ENCODE peak calls at places on chromosomes 1 and 21, in six cellular contexts. C is breast epithelium, V is right lobe of liver, D is stomach, R is prostate gland, P is ovary. I is an unnamed sample.

GRCh38 chr1:8211251-8211619 is 106.7 kb upstream of the SLC45A1 start:
- DNase-seq in R (no peak), V (no peak), C (no peak), P (no peak), D (no peak), I (no peak)

GRCh38 chr1:25743164-25744139 is 56.5 kb upstream of the SELENON start:
- DNase-seq in D (peak; percentile 94), C (peak; percentile 66), V (peak; percentile 90), R (peak; percentile 65), P (peak; percentile 95), I (peak; percentile 83)

GRCh38 chr1:147491098-147491497 is 50.2 kb upstream of the BCL9 start:
- DNase-seq in P (no peak), D (no peak), C (no peak), V (no peak), R (no peak), I (no peak)

GRCh38 chr21:38957575-38958340 is 152.0 kb downstream of the ETS2 start:
- DNase-seq in D (no peak), P (no peak), R (no peak), V (no peak), C (no peak), I (no peak)

GRCh38 chr1:27872802-27873665 is 690 bp downstream of the THEMIS2 start:
- DNase-seq in P (no peak), D (peak; percentile 26), V (no peak), R (no peak), C (no peak), I (peak; percentile 86)

GRCh38 chr1:203265541-203265940 is 36.1 kb upstream of the CHIT1 start:
- DNase-seq in D (no peak), R (no peak), P (no peak), V (no peak), C (no peak), I (no peak)

GRCh38 chr1:231016234-231016633 is 23.8 kb downstream of the FAM89A start:
- DNase-seq in P (no peak), C (no peak), D (no peak), V (no peak), R (no peak), I (no peak)

GRCh38 chr1:228650141-228650540 is 85.1 kb upstream of the RHOU start:
- DNase-seq in V (no peak), D (no peak), P (peak; percentile 49), C (no peak), R (no peak), I (peak; percentile 75)

GRCh38 chr1:49016030-49016991 is 239.6 kb upstream of the BEND5 start:
- DNase-seq in R (no peak), D (no peak), P (no peak), V (no peak), C (no peak), I (no peak)

GRCh38 chr1:185215911-185216310 is 58.9 kb downstream of the SWT1 start:
- DNase-seq in D (no peak), C (no peak), V (no peak), R (no peak), P (no peak), I (no peak)

GRCh38 chr1:169892176-169892818 is 1.4 kb downstream of the SCYL3 start:
- DNase-seq in R (no peak), P (no peak), C (no peak), D (no peak), V (no peak), I (no peak)

GRCh38 chr21:30408782-30409494 is 13.1 kb downstream of the KRTAP13-1 start:
- DNase-seq in P (no peak), R (peak; percentile 74), V (no peak), D (peak; percentile 66), C (peak; percentile 23), I (no peak)

GRCh38 chr1:61076728-61077675 is 5.4 kb upstream of the NFIA start:
- DNase-seq in R (peak; percentile 72), D (peak; percentile 87), V (peak; percentile 93), C (peak; percentile 70), P (peak; percentile 93), I (peak; percentile 98)

GRCh38 chr21:41164981-41165650 is 2.8 kb upstream of the BACE2 start:
- DNase-seq in R (peak; percentile 97), V (no peak), C (peak; percentile 80), P (no peak), D (peak; percentile 89), I (no peak)

GRCh38 chr1:180524915-180525695 is 22.7 kb upstream of the ACBD6 start:
- DNase-seq in V (no peak), R (no peak), D (no peak), P (no peak), C (no peak), I (no peak)

GRCh38 chr1:154998201-154998780 is 4.3 kb upstream of the ZBTB7B start:
- DNase-seq in C (no peak), R (no peak), P (no peak), V (peak; percentile 47), D (no peak), I (peak; percentile 71)

GRCh38 chr1:109499081-109499480 is 5.2 kb downstream of the CYB561D1 start:
- DNase-seq in R (no peak), C (no peak), V (no peak), P (no peak), D (no peak), I (no peak)

GRCh38 chr1:2575801-2576663 is 10.5 kb upstream of the PRXL2B start:
- DNase-seq in D (peak; percentile 85), R (no peak), P (peak; percentile 25), V (peak; percentile 74), C (no peak), I (peak; percentile 85)

GRCh38 chr1:7409278-7409677 is 361.8 kb upstream of the VAMP3 start:
- DNase-seq in V (no peak), D (peak; percentile 24), C (peak; percentile 5), R (peak; percentile 1), P (peak; percentile 26), I (peak; percentile 56)

GRCh38 chr1:240312872-240313271 is 221.2 kb downstream of the FMN2 start:
- DNase-seq in P (no peak), R (no peak), D (no peak), V (no peak), C (no peak), I (no peak)

GRCh38 chr1:177119311-177119710 is 45.2 kb downstream of the ASTN1 start:
- DNase-seq in D (no peak), R (no peak), V (no peak), C (no peak), P (no peak), I (no peak)

GRCh38 chr1:30001452-30002039 is 721.8 kb downstream of the MATN1 start:
- DNase-seq in C (no peak), P (no peak), V (no peak), R (no peak), D (no peak), I (no peak)

GRCh38 chr1:150555971-150556865 is 7.0 kb downstream of the ADAMTSL4 start:
- DNase-seq in V (no peak), D (no peak), C (no peak), R (no peak), P (no peak), I (peak; percentile 68)

GRCh38 chr1:169288011-169288414 is 79.6 kb downstream of the NME7 start:
- DNase-seq in V (no peak), C (no peak), R (no peak), P (no peak), D (no peak), I (no peak)

GRCh38 chr1:2165636-2166035 is 28.9 kb downstream of the FAAP20 start:
- DNase-seq in V (no peak), P (no peak), R (no peak), C (no peak), D (no peak), I (no peak)

GRCh38 chr1:10755977-10756521 is 40.4 kb downstream of the CASZ1 start:
- DNase-seq in P (peak; percentile 77), D (peak; percentile 81), V (no peak), C (no peak), R (peak; percentile 53), I (peak; percentile 90)

GRCh38 chr1:189616893-189617292 is 860.8 kb downstream of the BRINP3 start:
- DNase-seq in P (no peak), D (no peak), C (no peak), R (no peak), V (no peak), I (no peak)

GRCh38 chr1:216630532-216630931 is 92.7 kb downstream of the ESRRG start:
- DNase-seq in V (no peak), D (no peak), P (no peak), R (no peak), C (no peak), I (no peak)

GRCh38 chr1:28466226-28466778 is 39.5 kb upstream of the RCC1 start:
- DNase-seq in R (no peak), V (no peak), D (no peak), P (no peak), C (no peak), I (no peak)

GRCh38 chr1:1194723-1195122 is 11.7 kb downstream of the TNFRSF18 start:
- DNase-seq in R (no peak), P (no peak), D (no peak), C (no peak), V (no peak), I (no peak)

GRCh38 chr1:28031173-28031572 is 57.2 kb downstream of the EYA3 start:
- DNase-seq in C (no peak), V (no peak), R (no peak), P (no peak), D (no peak), I (no peak)

GRCh38 chr1:161330346-161330745 is 16.2 kb downstream of the SDHC start:
- DNase-seq in V (no peak), C (no peak), P (no peak), R (no peak), D (no peak), I (no peak)

GRCh38 chr1:41382531-41383090 is 21.4 kb downstream of the FOXO6 start:
- DNase-seq in V (no peak), C (peak; percentile 62), D (peak; percentile 59), R (peak; percentile 52), P (peak; percentile 84), I (no peak)

GRCh38 chr1:20486457-20487235 is 636 bp upstream of the CAMK2N1 start:
- DNase-seq in D (peak; percentile 53), V (peak; percentile 83), C (peak; percentile 69), P (peak; percentile 92), R (peak; percentile 28), I (no peak)
- TF ChIP-seq POLR2A in D (no peak), V (peak; percentile 51), C (peak; percentile 17), P (peak; percentile 77), R (no peak), I (no peak)

DNA sequence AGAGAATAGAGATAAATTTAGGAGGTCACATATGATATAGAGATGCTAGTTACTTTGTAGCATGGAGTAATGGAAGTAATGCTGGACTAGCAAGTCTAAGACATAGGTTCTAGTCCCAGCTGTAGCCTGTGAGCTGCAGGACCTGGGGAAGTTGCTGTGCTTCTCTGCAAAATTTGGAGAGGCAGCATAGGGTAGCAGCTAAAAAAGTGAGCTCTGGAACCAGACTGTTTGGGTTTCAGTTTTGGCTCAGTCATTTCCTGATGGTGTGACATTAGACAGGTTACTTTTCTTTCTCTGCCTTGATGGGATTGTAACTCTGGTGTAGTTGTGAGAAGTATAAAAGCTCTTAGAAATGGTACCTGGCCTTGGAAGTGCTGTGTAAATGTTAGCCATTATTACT is 3.3 kb downstream of the METTL13 start:
- DNase-seq in R (no peak), P (no peak), D (no peak), V (no peak), C (no peak), I (no peak)
- H3K4me3 ChIP-seq in R (no peak overlapping the region), P (no peak overlapping the region), D (no peak overlapping the region), V (no peak overlapping the region), C (no peak overlapping the region), I (no peak overlapping the region)

GRCh38 chr1:87120779-87121178 is 206.3 kb downstream of the HS2ST1 start:
- DNase-seq in R (no peak), P (no peak), D (no peak), C (no peak), V (no peak), I (no peak)
- TF ChIP-seq POLR2A in R (no peak), P (no peak), D (no peak), C (no peak), V (no peak), I (no peak)

GRCh38 chr1:116805398-116805797 is 51.2 kb downstream of the CD2 start:
- DNase-seq in P (no peak), V (no peak), D (no peak), C (no peak), R (no peak), I (no peak)
- H3K4me3 ChIP-seq in P (no peak overlapping the region), V (no peak overlapping the region), D (no peak overlapping the region), C (no peak overlapping the region), R (no peak overlapping the region), I (no peak overlapping the region)

I was measured in spleen.